ENCODE peak calls at places on chromosomes 16 and 17, in six cellular contexts. P is ureter; M is stimulated activated CD8-positive, alpha-beta memory T cell treated with anti-CD3 and anti-CD28 coated beads, Interleukin-2, amount 100 ng/mL, for 1 hour; J is activated CD4-positive, alpha-beta T cell treated with anti-CD3 and anti-CD28 coated beads for 48 hours; R is brain microvascular endothelial cell; B is effector CD4-positive, alpha-beta T cell. G is an unnamed sample.
A peak's percentile ranks its signal among the peaks of the same experiment; 100 is the strongest.

GRCh38 chr17:622356-622755 is 92.3 kb downstream of the VPS53 start:
- DNase-seq in J (no peak), R (peak; percentile 72), B (no peak), P (no peak), M (no peak), G (peak; percentile 73)

GRCh38 chr17:81510798-81511549 is 1.6 kb downstream of the ACTG1 start:
- DNase-seq in P (no peak), R (no peak), J (peak; percentile 45), B (peak; percentile 23), M (no peak), G (peak; percentile 47)

GRCh38 chr16:75054556-75054947 is 55.7 kb downstream of the ZNRF1 start:
- DNase-seq in P (no peak), M (no peak), J (no peak), B (no peak), R (no peak), G (no peak)

GRCh38 chr17:64291268-64291851 is 28.3 kb upstream of the TEX2 start:
- DNase-seq in P (no peak), R (no peak), M (no peak), B (no peak), J (peak; percentile 28), G (peak; percentile 62)

GRCh38 chr17:27247071-27247957 is 46.6 kb upstream of the WSB1 start:
- DNase-seq in P (peak; percentile 80), B (no peak), J (no peak), R (peak; percentile 80), M (no peak), G (peak; percentile 96)

GRCh38 chr17:2103456-2103855 is 48.6 kb downstream of the HIC1 start:
- DNase-seq in B (no peak), M (no peak), J (no peak), P (no peak), R (no peak), G (no peak)

GRCh38 chr17:16988749-16989229 is 16.9 kb upstream of the TNFRSF13B start:
- DNase-seq in B (no peak), J (no peak), P (no peak), M (no peak), R (no peak), G (no peak)

GRCh38 chr17:49108318-49108717 is 24.3 kb upstream of the B4GALNT2 start:
- DNase-seq in M (no peak), P (no peak), R (peak; percentile 89), B (no peak), J (no peak), G (no peak)

GRCh38 chr17:38404174-38404943 is 23.9 kb upstream of the ARHGAP23 start:
- DNase-seq in R (no peak), B (no peak), M (no peak), J (no peak), P (no peak), G (no peak)

GRCh38 chr17:11309850-11310249 is 68.8 kb downstream of the SHISA6 start:
- DNase-seq in B (no peak), J (no peak), P (no peak), R (no peak), M (no peak), G (no peak)

GRCh38 chr17:67359960-67360817 is 6.2 kb downstream of the PSMD12 start:
- DNase-seq in M (no peak), R (no peak), B (peak; percentile 50), J (peak; percentile 66), P (no peak), G (peak; percentile 66)

GRCh38 chr17:44220211-44221071 is 966 bp upstream of the UBTF start:
- DNase-seq in R (no peak), P (peak; percentile 72), M (peak; percentile 24), J (peak; percentile 64), B (peak; percentile 54), G (peak; percentile 34)

GRCh38 chr16:14523632-14524031 is 106.4 kb downstream of the PARN start:
- DNase-seq in B (no peak), R (no peak), J (no peak), M (no peak), P (no peak), G (no peak)